ENCODE peak calls at places on chromosomes 12 and 14, in eight cellular contexts. One of them, this sample, is unnamed.

GRCh38 chr12:103590271-103590670 is 3.2 kb downstream of the STAB2 start:
- DNase-seq in cardiac fibroblast: no peak
- DNase-seq in stomach: no peak
- DNase-seq in left ventricle myocardium inferior: no peak
- DNase-seq in heart left ventricle: no peak
- DNase-seq in AG10803: no peak
- DNase-seq in esophagus squamous epithelium: no peak
- DNase-seq in upper lobe of right lung: no peak
- DNase-seq in this sample: no peak

GRCh38 chr12:40794087-40794486 is 101.8 kb downstream of the CNTN1 start:
- DNase-seq in cardiac fibroblast: no peak
- DNase-seq in stomach: no peak
- DNase-seq in left ventricle myocardium inferior: no peak
- DNase-seq in heart left ventricle: no peak
- DNase-seq in AG10803: no peak
- DNase-seq in esophagus squamous epithelium: no peak
- DNase-seq in upper lobe of right lung: no peak
- DNase-seq in this sample: no peak

GRCh38 chr14:98704441-98704840 is 567.6 kb downstream of the BCL11B start:
- DNase-seq in cardiac fibroblast: no peak
- DNase-seq in stomach: no peak
- DNase-seq in left ventricle myocardium inferior: no peak
- DNase-seq in heart left ventricle: no peak
- DNase-seq in AG10803: no peak
- DNase-seq in esophagus squamous epithelium: no peak
- DNase-seq in upper lobe of right lung: no peak
- DNase-seq in this sample: no peak

GRCh38 chr14:23033801-23034497 is 751 bp downstream of the PSMB5 start:
- DNase-seq in cardiac fibroblast: no peak
- DNase-seq in stomach: no peak
- DNase-seq in left ventricle myocardium inferior: no peak
- DNase-seq in heart left ventricle: no peak
- DNase-seq in AG10803: no peak
- DNase-seq in esophagus squamous epithelium: no peak
- DNase-seq in upper lobe of right lung: no peak
- DNase-seq in this sample: peak

GRCh38 chr14:100142073-100143040 is 17.1 kb downstream of the DEGS2 start:
- DNase-seq in cardiac fibroblast: peak
- DNase-seq in stomach: peak
- DNase-seq in left ventricle myocardium inferior: peak
- DNase-seq in heart left ventricle: peak
- DNase-seq in AG10803: no peak
- DNase-seq in esophagus squamous epithelium: no peak
- DNase-seq in upper lobe of right lung: peak
- DNase-seq in this sample: no peak

GRCh38 chr12:106251636-106252035 is 3.8 kb upstream of the CKAP4 start:
- DNase-seq in cardiac fibroblast: peak
- DNase-seq in stomach: no peak
- DNase-seq in left ventricle myocardium inferior: no peak
- DNase-seq in heart left ventricle: no peak
- DNase-seq in AG10803: peak
- DNase-seq in esophagus squamous epithelium: no peak
- DNase-seq in upper lobe of right lung: no peak
- DNase-seq in this sample: no peak

GRCh38 chr14:104171029-104171697 is 32.8 kb downstream of the KIF26A start:
- DNase-seq in cardiac fibroblast: no peak
- DNase-seq in stomach: peak
- DNase-seq in left ventricle myocardium inferior: no peak
- DNase-seq in heart left ventricle: no peak
- DNase-seq in AG10803: no peak
- DNase-seq in esophagus squamous epithelium: no peak
- DNase-seq in upper lobe of right lung: peak
- DNase-seq in this sample: no peak

GRCh38 chr14:64708148-64709004 is 4.2 kb downstream of the PLEKHG3 start:
- DNase-seq in cardiac fibroblast: no peak
- DNase-seq in stomach: no peak
- DNase-seq in left ventricle myocardium inferior: no peak
- DNase-seq in heart left ventricle: peak
- DNase-seq in AG10803: no peak
- DNase-seq in esophagus squamous epithelium: no peak
- DNase-seq in upper lobe of right lung: no peak
- DNase-seq in this sample: no peak

GRCh38 chr14:104383088-104383805 is 196.3 kb upstream of the C14orf180 start:
- DNase-seq in cardiac fibroblast: no peak
- DNase-seq in stomach: no peak
- DNase-seq in left ventricle myocardium inferior: no peak
- DNase-seq in heart left ventricle: peak
- DNase-seq in AG10803: no peak
- DNase-seq in esophagus squamous epithelium: no peak
- DNase-seq in upper lobe of right lung: peak
- DNase-seq in this sample: no peak

GRCh38 chr12:31897791-31898503 is 61.3 kb upstream of the RESF1 start:
- DNase-seq in cardiac fibroblast: peak
- DNase-seq in stomach: peak
- DNase-seq in left ventricle myocardium inferior: peak
- DNase-seq in heart left ventricle: peak
- DNase-seq in AG10803: no peak
- DNase-seq in esophagus squamous epithelium: no peak
- DNase-seq in upper lobe of right lung: peak
- DNase-seq in this sample: no peak

GRCh38 chr12:116495260-116495659 is 63.9 kb upstream of the MAP1LC3B2 start:
- DNase-seq in cardiac fibroblast: peak
- DNase-seq in stomach: peak
- DNase-seq in left ventricle myocardium inferior: no peak
- DNase-seq in heart left ventricle: no peak
- DNase-seq in AG10803: peak
- DNase-seq in esophagus squamous epithelium: no peak
- DNase-seq in upper lobe of right lung: no peak
- DNase-seq in this sample: peak

GRCh38 chr14:77865455-77865854 is 65.5 kb downstream of the ADCK1 start:
- DNase-seq in cardiac fibroblast: no peak
- DNase-seq in stomach: no peak
- DNase-seq in left ventricle myocardium inferior: no peak
- DNase-seq in heart left ventricle: no peak
- DNase-seq in AG10803: no peak
- DNase-seq in esophagus squamous epithelium: no peak
- DNase-seq in upper lobe of right lung: no peak
- DNase-seq in this sample: no peak

DNA sequence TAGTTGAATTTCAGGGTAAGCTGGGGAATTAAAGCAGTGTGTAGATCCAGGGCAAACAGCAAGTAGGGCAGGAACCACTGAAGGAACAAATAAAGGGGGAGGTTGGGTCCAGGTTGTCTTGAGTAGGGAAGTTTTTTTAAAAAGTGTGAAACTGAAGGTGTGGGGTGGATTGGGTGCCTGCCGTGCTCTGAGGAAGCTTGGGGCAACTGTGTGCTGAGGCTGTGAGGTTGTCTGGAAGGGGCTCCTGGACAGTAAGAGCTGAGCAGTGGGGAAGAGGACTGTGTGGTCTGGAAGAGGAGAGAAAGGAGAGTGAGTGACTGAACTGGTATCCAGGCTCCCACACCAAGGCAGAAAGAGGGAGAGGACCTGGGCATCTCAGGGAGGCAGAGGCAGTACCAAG is 10.9 kb upstream of the GPR162 start:
- DNase-seq in cardiac fibroblast: no peak
- DNase-seq in stomach: no peak
- DNase-seq in left ventricle myocardium inferior: no peak
- DNase-seq in heart left ventricle: no peak
- DNase-seq in AG10803: no peak
- DNase-seq in esophagus squamous epithelium: no peak
- DNase-seq in upper lobe of right lung: no peak
- DNase-seq in this sample: no peak
- TF ChIP-seq CTCF in cardiac fibroblast: no peak
- TF ChIP-seq CTCF in stomach: no peak
- TF ChIP-seq CTCF in left ventricle myocardium inferior: no peak
- TF ChIP-seq CTCF in heart left ventricle: no peak
- TF ChIP-seq CTCF in AG10803: no peak
- TF ChIP-seq CTCF in esophagus squamous epithelium: no peak
- TF ChIP-seq CTCF in upper lobe of right lung: no peak
- TF ChIP-seq CTCF in this sample: no peak

DNA sequence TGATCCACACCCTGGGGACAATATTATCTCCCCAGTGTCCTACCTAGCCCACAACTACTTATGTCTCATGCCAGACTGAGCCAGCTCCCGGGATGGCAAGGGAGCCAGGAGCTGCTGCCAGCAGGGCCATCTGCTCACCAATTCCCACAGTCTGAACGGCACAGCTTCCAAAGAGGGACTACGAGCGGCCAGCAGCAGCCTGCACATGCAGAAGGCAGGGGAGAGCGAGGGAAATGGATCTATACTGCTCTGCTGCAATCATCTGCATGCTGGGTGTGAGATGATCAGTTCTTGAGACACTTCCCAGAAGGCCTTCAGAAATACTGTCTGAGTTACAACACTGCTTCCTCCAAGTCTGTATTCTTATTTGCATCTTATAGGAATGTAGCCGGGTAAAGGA is 11.1 kb downstream of the SSH1 start:
- DNase-seq in cardiac fibroblast: no peak
- DNase-seq in stomach: no peak
- DNase-seq in left ventricle myocardium inferior: peak
- DNase-seq in heart left ventricle: peak
- DNase-seq in AG10803: peak
- DNase-seq in esophagus squamous epithelium: no peak
- DNase-seq in upper lobe of right lung: no peak
- DNase-seq in this sample: peak
- H3K4me3 ChIP-seq in cardiac fibroblast: no peak
- H3K4me3 ChIP-seq in stomach: no peak
- H3K4me3 ChIP-seq in left ventricle myocardium inferior: peak
- H3K4me3 ChIP-seq in heart left ventricle: no peak
- H3K4me3 ChIP-seq in AG10803: no peak
- H3K4me3 ChIP-seq in esophagus squamous epithelium: no peak
- H3K4me3 ChIP-seq in upper lobe of right lung: no peak
- H3K4me3 ChIP-seq in this sample: no peak

DNA sequence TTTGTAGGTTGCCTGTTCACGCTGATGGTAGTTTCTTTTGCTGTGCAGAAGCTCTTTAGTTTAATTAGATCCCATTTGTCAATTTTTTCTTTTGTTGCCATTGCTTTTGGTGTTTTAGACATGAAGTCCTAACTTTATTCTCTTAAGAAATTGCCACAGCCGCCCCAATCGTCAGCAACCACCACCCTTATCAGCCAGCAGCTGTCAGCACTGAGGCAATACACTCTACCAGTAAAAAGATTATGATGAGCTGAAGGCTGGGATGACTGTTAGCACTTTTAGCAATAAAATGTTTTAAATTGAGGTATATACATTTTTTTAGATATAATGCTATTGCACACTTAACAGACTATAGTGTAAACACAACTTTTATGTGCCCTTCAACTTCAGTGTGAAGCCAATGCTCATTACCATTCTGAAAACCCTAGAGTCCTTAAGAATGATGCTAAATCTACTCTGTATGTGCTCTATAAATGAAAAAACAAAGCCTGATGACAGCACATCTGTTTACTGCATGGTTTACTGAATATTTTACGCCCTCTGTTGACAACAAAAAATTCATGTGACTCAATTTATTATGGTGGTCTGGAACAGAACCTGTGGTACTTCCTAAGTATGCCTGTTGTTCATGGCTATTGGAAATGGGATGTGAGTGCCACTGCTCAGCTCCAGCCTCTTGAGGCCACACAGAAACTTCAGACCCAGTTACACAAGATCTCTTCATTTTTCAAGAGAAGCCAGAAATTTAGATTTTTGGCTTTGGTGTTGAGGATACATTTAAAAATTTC is 197.4 kb downstream of the DUSP6 start:
- DNase-seq in cardiac fibroblast: peak
- DNase-seq in stomach: no peak
- DNase-seq in left ventricle myocardium inferior: no peak
- DNase-seq in heart left ventricle: no peak
- DNase-seq in AG10803: peak
- DNase-seq in esophagus squamous epithelium: no peak
- DNase-seq in upper lobe of right lung: no peak
- DNase-seq in this sample: peak
- TF ChIP-seq CTCF in cardiac fibroblast: peak
- TF ChIP-seq CTCF in stomach: no peak
- TF ChIP-seq CTCF in left ventricle myocardium inferior: peak
- TF ChIP-seq CTCF in heart left ventricle: no peak
- TF ChIP-seq CTCF in AG10803: peak
- TF ChIP-seq CTCF in esophagus squamous epithelium: no peak
- TF ChIP-seq CTCF in upper lobe of right lung: peak
- TF ChIP-seq CTCF in this sample: peak

GRCh38 chr12:108714866-108715265 is 16.5 kb downstream of the CORO1C start:
- DNase-seq in cardiac fibroblast: no peak
- DNase-seq in stomach: no peak
- DNase-seq in left ventricle myocardium inferior: no peak
- DNase-seq in heart left ventricle: no peak
- DNase-seq in AG10803: no peak
- DNase-seq in esophagus squamous epithelium: no peak
- DNase-seq in upper lobe of right lung: no peak
- DNase-seq in this sample: no peak

GRCh38 chr12:108713471-108713870 is 17.8 kb downstream of the CORO1C start:
- DNase-seq in cardiac fibroblast: no peak
- DNase-seq in stomach: no peak
- DNase-seq in left ventricle myocardium inferior: no peak
- DNase-seq in heart left ventricle: no peak
- DNase-seq in AG10803: no peak
- DNase-seq in esophagus squamous epithelium: no peak
- DNase-seq in upper lobe of right lung: no peak
- DNase-seq in this sample: no peak

GRCh38 chr12:108712925-108713203 is 18.5 kb downstream of the CORO1C start:
- DNase-seq in cardiac fibroblast: no peak
- DNase-seq in stomach: no peak
- DNase-seq in left ventricle myocardium inferior: no peak
- DNase-seq in heart left ventricle: no peak
- DNase-seq in AG10803: no peak
- DNase-seq in esophagus squamous epithelium: no peak
- DNase-seq in upper lobe of right lung: no peak
- DNase-seq in this sample: no peak

GRCh38 chr12:108711486-108712163 is 19.7 kb downstream of the CORO1C start:
- DNase-seq in cardiac fibroblast: no peak
- DNase-seq in stomach: no peak
- DNase-seq in left ventricle myocardium inferior: no peak
- DNase-seq in heart left ventricle: no peak
- DNase-seq in AG10803: no peak
- DNase-seq in esophagus squamous epithelium: no peak
- DNase-seq in upper lobe of right lung: no peak
- DNase-seq in this sample: no peak

DNA sequence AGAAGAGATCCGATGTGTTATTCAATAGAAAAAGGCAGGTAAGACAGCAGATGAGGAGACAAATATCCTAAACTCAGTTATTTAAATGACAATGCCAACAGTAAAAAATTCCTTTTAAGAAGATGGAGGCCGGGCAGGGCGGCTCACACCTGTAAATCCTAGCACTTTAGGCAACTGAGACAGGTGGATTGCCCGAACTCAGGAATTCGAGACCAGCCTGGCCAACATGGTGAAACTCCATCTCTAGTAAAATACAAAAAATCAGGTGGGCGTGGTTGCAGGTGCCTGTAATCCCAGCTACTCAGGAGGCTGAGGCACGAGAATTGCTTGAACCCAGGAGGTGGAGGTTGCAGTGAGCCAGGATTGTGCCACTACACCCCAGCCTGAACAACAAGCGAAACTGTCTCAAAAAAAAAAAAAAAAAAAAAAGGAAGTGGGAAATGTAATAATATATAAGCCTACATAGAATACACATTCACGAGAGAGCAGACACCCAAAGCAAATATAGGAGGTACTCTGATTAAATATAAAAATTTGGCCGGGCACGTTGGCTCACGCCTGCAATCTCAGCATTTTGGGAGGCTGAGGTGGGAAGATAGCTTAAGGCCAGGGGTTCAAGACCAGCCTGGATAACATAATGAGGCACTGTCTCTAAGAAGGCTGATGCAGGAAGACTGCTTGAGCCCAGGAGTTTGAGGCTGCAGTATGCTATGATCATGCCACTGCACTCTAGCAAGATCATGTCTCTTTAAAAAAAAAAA is 19.0 kb downstream of the CORO1C start:
- DNase-seq in cardiac fibroblast: no peak
- DNase-seq in stomach: no peak
- DNase-seq in left ventricle myocardium inferior: no peak
- DNase-seq in heart left ventricle: no peak
- DNase-seq in AG10803: no peak
- DNase-seq in esophagus squamous epithelium: no peak
- DNase-seq in upper lobe of right lung: no peak
- DNase-seq in this sample: no peak
- H3K4me3 ChIP-seq in cardiac fibroblast: no peak
- H3K4me3 ChIP-seq in stomach: no peak
- H3K4me3 ChIP-seq in left ventricle myocardium inferior: no peak
- H3K4me3 ChIP-seq in heart left ventricle: no peak
- H3K4me3 ChIP-seq in AG10803: no peak
- H3K4me3 ChIP-seq in esophagus squamous epithelium: no peak
- H3K4me3 ChIP-seq in upper lobe of right lung: no peak
- H3K4me3 ChIP-seq in this sample: no peak